ENCODE peak calls at places on chromosomes 11 and 22, in five cellular contexts. A is IMR-90, W is neuronal stem cell, P is H1, G is trophoblast cell. N is an unnamed sample.
A peak's percentile ranks its signal among the peaks of the same experiment; 100 is the strongest.

GRCh38 chr22:20244744-20245576 is 23.2 kb downstream of the RTN4R start:
- DNase-seq in G (no peak), A (no peak), W (no peak), P (no peak), N (no peak)

GRCh38 chr11:1839924-1840779 is 1.4 kb downstream of the TNNI2 start:
- DNase-seq in W (no peak), A (no peak), G (no peak), P (no peak), N (no peak)

GRCh38 chr11:888290-889212 is 22.1 kb downstream of the CHID1 start:
- DNase-seq in G (no peak), P (no peak), A (no peak), W (no peak), N (no peak)

GRCh38 chr22:32802291-32802826 is 854 bp downstream of the TIMP3 start:
- DNase-seq in P (no peak), A (no peak), W (no peak), G (no peak), N (no peak)

GRCh38 chr11:313787-314547 is at the start of gene IFITM1:
- DNase-seq in A (peak; percentile 84), G (no peak), P (peak; percentile 57), W (no peak), N (peak; percentile 94)

GRCh38 chr22:20268350-20269012 is 363 bp upstream of the RTN4R start:
- DNase-seq in A (peak; percentile 19), G (peak; percentile 13), W (peak; percentile 72), P (peak; percentile 86), N (peak; percentile 43)

GRCh38 chr11:39374963-39375698 is 2084.3 kb downstream of the LRRC4C start:
- DNase-seq in A (peak; percentile 2), G (no peak), W (peak; percentile 3), P (no peak), N (peak; percentile 22)

GRCh38 chr22:40026641-40027040 is 31.9 kb downstream of the FAM83F start:
- DNase-seq in W (no peak), P (no peak), G (no peak), A (no peak), N (no peak)

GRCh38 chr22:37819100-37819433 is 4.1 kb upstream of the GALR3 start:
- DNase-seq in W (no peak), A (no peak), P (no peak), G (no peak), N (no peak)

GRCh38 chr11:121634273-121634672 is 181.5 kb upstream of the SORL1-AS1 start:
- DNase-seq in G (no peak), A (no peak), P (no peak), W (no peak), N (no peak)

GRCh38 chr11:73262851-73263495 is 9.2 kb upstream of the P2RY6 start:
- DNase-seq in G (peak; percentile 58), P (no peak), W (no peak), A (peak; percentile 52), N (peak; percentile 37)

GRCh38 chr11:67648796-67649613 is 1.5 kb downstream of the ACY3 start:
- DNase-seq in W (no peak), G (no peak), A (no peak), P (no peak), N (no peak)

GRCh38 chr11:66561975-66562248 is 6.5 kb downstream of the CTSF start:
- DNase-seq in W (no peak), A (no peak), G (no peak), P (no peak), N (no peak)

GRCh38 chr11:44746894-44747293 is 20.1 kb downstream of the TSPAN18 start:
- DNase-seq in P (no peak), A (no peak), G (no peak), W (no peak), N (no peak)

GRCh38 chr11:134845474-134846435 is 433.7 kb upstream of the B3GAT1 start:
- DNase-seq in G (no peak), W (no peak), P (peak; percentile 27), A (no peak), N (no peak)

GRCh38 chr11:113176971-113177370 is 137.4 kb upstream of the TTC12 start:
- DNase-seq in W (no peak), P (no peak), A (no peak), G (no peak), N (peak; percentile 85)

GRCh38 chr11:126007263-126007662 is 55.4 kb downstream of the CDON start:
- DNase-seq in G (no peak), P (no peak), W (no peak), A (peak; percentile 35), N (peak; percentile 38)

GRCh38 chr11:128207861-128208321 is 379.5 kb downstream of the ETS1 start:
- DNase-seq in A (peak; percentile 91), W (no peak), P (no peak), G (peak; percentile 69), N (peak; percentile 80)

GRCh38 chr11:131457163-131457562 is 86.7 kb downstream of the NTM start:
- DNase-seq in W (no peak), P (no peak), A (no peak), G (no peak), N (no peak)

GRCh38 chr11:613369-613968 is 2.3 kb downstream of the IRF7 start:
- DNase-seq in W (peak; percentile 63), A (no peak), G (peak; percentile 80), P (peak; percentile 86), N (peak; percentile 50)

GRCh38 chr11:74449369-74449931 is 17.9 kb downstream of the KCNE3 start:
- DNase-seq in G (peak; percentile 48), W (peak; percentile 30), P (no peak), A (peak; percentile 81), N (peak; percentile 81)

GRCh38 chr11:63710476-63711217 is 29.3 kb downstream of the RTN3 start:
- DNase-seq in P (peak; percentile 38), A (peak; percentile 83), G (peak; percentile 92), W (no peak), N (peak; percentile 97)

GRCh38 chr11:114846040-114846791 is 167.9 kb downstream of the NXPE2 start:
- DNase-seq in W (no peak), A (no peak), G (no peak), P (no peak), N (peak; percentile 3)

GRCh38 chr11:6200975-6201374 is 2.0 kb downstream of the OR52W1 start:
- DNase-seq in A (no peak), W (no peak), G (peak; percentile 13), P (no peak), N (no peak)

GRCh38 chr11:59666969-59667368 is 1.9 kb downstream of the PATL1 start:
- DNase-seq in G (no peak), A (peak; percentile 15), W (no peak), P (no peak), N (peak; percentile 40)
- H3K4me3 ChIP-seq in G (no peak overlapping the region), A (no peak overlapping the region), W (no peak overlapping the region), P (no peak overlapping the region), N (peak overlapping the region; percentile 97)

GRCh38 chr11:111936045-111936400 is 1.1 kb upstream of the DIXDC1 start:
- DNase-seq in A (peak; percentile 46), P (no peak), G (no peak), W (no peak), N (peak; percentile 49)

GRCh38 chr11:111938687-111939160 is 1.6 kb downstream of the DIXDC1 start:
- DNase-seq in P (no peak), A (peak; percentile 63), W (no peak), G (peak; percentile 18), N (peak; percentile 81)

GRCh38 chr11:111937859-111938258 is 716 bp downstream of the DIXDC1 start:
- DNase-seq in A (no peak), W (no peak), P (no peak), G (no peak), N (peak; percentile 35)

GRCh38 chr11:111935331-111936044 is 1.7 kb upstream of the DIXDC1 start:
- DNase-seq in P (no peak), A (peak; percentile 15), W (no peak), G (no peak), N (peak; percentile 61)

DNA sequence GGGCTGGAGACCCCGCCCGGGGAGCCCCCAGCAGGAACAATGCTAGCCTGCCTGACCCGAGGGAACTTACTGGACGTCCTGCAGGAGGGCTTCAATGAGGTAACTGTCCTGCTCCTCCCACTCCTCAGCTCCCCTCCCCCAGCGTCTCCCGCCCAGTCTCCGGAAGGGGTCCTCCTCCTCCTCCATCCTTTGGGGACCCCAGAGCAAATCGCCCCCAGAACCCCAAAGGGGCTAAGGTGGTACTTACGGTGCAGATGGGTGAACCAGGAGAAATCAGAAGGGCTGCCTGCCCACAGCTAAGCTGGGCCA is 272 bp downstream of the DIXDC1 start:
- DNase-seq in W (no peak), G (no peak), A (no peak), P (peak; percentile 86), N (no peak)
- H3K14ac ChIP-seq in W (no peak overlapping the region), G (no peak overlapping the region), A (peak overlapping the region; percentile 64), P (no peak overlapping the region), N (peak overlapping the region; percentile 79)

DNA sequence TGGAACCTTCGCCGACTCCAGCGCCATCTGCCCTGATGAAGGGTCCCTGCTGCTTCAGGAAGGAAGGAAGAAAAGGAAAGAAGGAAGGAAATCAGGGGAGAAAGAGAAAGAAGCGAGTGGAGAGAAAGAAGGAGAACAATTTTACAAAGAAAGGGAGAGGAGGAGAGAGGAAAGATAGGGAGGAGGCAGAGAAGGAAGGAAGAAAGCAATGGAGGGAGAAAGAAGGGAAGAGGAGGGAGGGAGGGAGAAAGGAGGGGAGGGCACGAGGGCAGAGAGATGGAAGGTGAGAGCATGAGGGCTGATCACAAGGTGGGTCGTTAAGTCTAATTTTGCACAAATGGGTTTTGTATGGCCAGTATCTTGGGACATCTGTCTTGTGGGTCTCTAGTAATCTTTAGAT is 39.2 kb downstream of the PARVA start:
- DNase-seq in G (no peak), P (no peak), W (no peak), A (no peak), N (no peak)
- H2BK5ac ChIP-seq in G (no peak overlapping the region), P (no peak overlapping the region), W (no peak overlapping the region), A (peak overlapping the region; percentile 35), N (no peak overlapping the region)

DNA sequence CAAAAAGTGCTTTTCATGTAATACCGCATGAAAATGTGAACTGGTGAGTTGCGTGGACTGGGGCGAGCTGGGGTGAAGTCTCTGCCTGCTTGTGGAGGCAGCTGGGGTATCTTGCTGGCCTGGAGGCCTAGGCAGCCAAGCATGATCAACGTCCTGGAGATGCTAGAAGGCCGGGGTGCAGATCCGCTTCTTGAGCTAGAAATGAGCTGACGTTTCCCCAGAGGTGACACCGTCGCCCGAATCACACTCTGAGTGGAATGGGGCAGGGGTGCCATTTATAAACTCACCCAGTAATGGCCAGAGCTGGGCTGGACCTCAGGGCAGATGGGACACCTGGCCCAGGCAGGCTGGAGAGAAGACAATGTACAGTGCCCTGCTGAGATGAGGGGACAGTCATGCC is 1513.0 kb downstream of the TBC1D22A start:
- DNase-seq in W (no peak), A (no peak), G (no peak), P (no peak), N (no peak)
- H3K4me3 ChIP-seq in W (no peak overlapping the region), A (no peak overlapping the region), G (no peak overlapping the region), P (no peak overlapping the region), N (no peak overlapping the region)

DNA sequence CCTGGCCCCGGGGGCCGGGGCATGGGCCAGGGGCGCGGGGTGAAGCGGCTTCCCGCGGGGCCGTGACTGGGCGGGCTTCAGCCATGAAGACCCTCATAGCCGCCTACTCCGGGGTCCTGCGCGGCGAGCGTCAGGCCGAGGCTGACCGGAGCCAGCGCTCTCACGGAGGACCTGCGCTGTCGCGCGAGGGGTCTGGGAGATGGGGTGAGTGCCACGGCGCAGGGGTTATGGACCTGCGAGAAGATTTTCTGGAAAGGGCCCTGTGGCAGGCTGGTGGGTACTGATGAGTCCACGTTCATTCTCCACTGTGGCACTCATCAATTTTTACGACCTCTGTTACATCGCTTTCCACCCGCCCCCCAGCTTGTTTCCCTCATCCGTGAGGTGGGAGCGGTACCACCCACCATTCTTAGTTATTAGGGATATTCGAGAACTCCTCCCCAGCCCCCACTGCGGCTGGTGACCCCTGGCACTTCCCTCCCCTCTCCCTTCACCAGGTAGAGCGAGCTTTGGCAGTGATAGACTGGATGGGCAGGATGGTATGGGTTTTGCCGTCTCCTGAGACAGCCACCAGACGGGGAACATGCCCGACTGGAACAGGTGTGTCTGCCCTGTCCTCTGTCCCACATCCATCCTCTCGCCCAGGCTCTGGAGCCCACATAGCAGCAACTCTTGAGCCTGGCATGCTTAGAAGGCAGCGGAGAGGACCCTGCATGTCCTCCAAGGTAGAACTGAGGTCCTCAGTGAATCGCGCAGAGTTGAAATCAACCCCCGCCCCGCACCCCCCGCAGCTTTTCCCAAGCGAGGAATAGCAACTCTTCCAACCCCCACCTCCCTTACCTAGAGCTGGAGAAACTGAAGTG is 562 bp downstream of the DGAT2 start:
- DNase-seq in G (no peak), W (no peak), A (no peak), P (peak; percentile 63), N (no peak)
- H3K14ac ChIP-seq in G (no peak overlapping the region), W (no peak overlapping the region), A (no peak overlapping the region), P (no peak overlapping the region), N (no peak overlapping the region)